ENCODE peak calls at places on chromosomes 16 and 17, in seven cellular contexts. K is NCI-H2029; F is mesenchymal stem cell; E is substantia nigra; Z is stimulated activated CD8-positive, alpha-beta memory T cell treated with anti-CD3 and anti-CD28 coated beads, Interleukin-2, amount 100 ng/mL, for 48 hours; T is GM13977; Q is activated CD8-positive, alpha-beta T cell treated with anti-CD3 and anti-CD28 coated beads for 36 hours. H is an unnamed sample.

GRCh38 chr17:82592751-82593589 is 55.3 kb downstream of the WDR45B start:
- DNase-seq in F (peak), Q (peak), E (peak), K (peak), Z (peak), T (no peak), H (peak)

GRCh38 chr17:8659758-8660410 is 29.4 kb upstream of the MYH10 start:
- DNase-seq in T (no peak), K (no peak), F (no peak), Q (no peak), Z (no peak), E (no peak), H (no peak)

GRCh38 chr17:82149401-82150099 is 51.5 kb upstream of the FASN start:
- DNase-seq in Q (no peak), T (no peak), Z (no peak), E (no peak), F (peak), K (no peak), H (peak)

GRCh38 chr17:45115015-45115625 is 17.2 kb downstream of the PLCD3 start:
- DNase-seq in E (no peak), Q (no peak), K (no peak), T (no peak), Z (no peak), F (no peak), H (no peak)

GRCh38 chr16:58110590-58111330 is 18.4 kb downstream of the CFAP20 start:
- DNase-seq in Q (no peak), E (no peak), F (peak), T (no peak), Z (no peak), K (no peak), H (no peak)

GRCh38 chr17:13888043-13888442 is 181.3 kb upstream of the COX10 start:
- DNase-seq in F (peak), Q (no peak), E (no peak), Z (no peak), T (no peak), K (no peak), H (no peak)

GRCh38 chr16:66811043-66811442 is 9.7 kb upstream of the TERB1 start:
- DNase-seq in T (no peak), F (no peak), K (no peak), Z (no peak), Q (no peak), E (no peak), H (no peak)

GRCh38 chr17:4574448-4575045 is 9.8 kb upstream of the SMTNL2 start:
- DNase-seq in Z (no peak), K (no peak), Q (no peak), F (no peak), T (no peak), E (no peak), H (no peak)

GRCh38 chr16:54242199-54242598 is 44.4 kb downstream of the IRX3 start:
- DNase-seq in Z (no peak), K (no peak), E (no peak), T (no peak), Q (peak), F (no peak), H (no peak)

GRCh38 chr17:74296548-74296936 is 22.5 kb downstream of the DNAI2 start:
- DNase-seq in Q (peak), Z (no peak), E (peak), F (peak), K (no peak), T (no peak), H (peak)

GRCh38 chr17:50268040-50268439 is 6.2 kb upstream of the TMEM92 start:
- DNase-seq in Q (no peak), K (no peak), F (no peak), E (no peak), Z (no peak), T (no peak), H (no peak)

GRCh38 chr17:73875346-73875745 is 231.1 kb upstream of the SDK2 start:
- DNase-seq in T (no peak), E (no peak), Q (no peak), F (no peak), K (no peak), Z (no peak), H (no peak)

GRCh38 chr17:69030145-69030544 is 30.6 kb downstream of the ABCA9 start:
- DNase-seq in T (no peak), K (no peak), E (no peak), Q (no peak), F (no peak), Z (no peak), H (no peak)

GRCh38 chr17:75240394-75241142 is 20.8 kb downstream of the GGA3 start:
- DNase-seq in Q (peak), E (no peak), F (peak), Z (peak), K (no peak), T (no peak), H (no peak)